ENCODE peak calls at places on chromosome 7, in nine cellular contexts. C, M, K, N, H, P, Z, Q and W are unnamed samples.

GRCh38 chr7:111292026-111292430 is 201.1 kb downstream of the LRRN3 start:
- DNase-seq in C (no peak), M (peak), K (no peak), N (no peak), H (no peak), P (no peak), Z (no peak), Q (no peak), W (no peak)

GRCh38 chr7:45225560-45226335 is 68.2 kb downstream of the RAMP3 start:
- DNase-seq in C (no peak), M (no peak), K (no peak), N (no peak), H (no peak), P (no peak), Z (peak), Q (no peak), W (no peak)

GRCh38 chr7:20647908-20648776 is 32.7 kb downstream of the ABCB5 start:
- DNase-seq in C (peak), M (peak), K (no peak), N (no peak), H (peak), P (no peak), Z (no peak), Q (no peak), W (no peak)

GRCh38 chr7:30315589-30315988 is 31.2 kb downstream of the ZNRF2 start:
- DNase-seq in C (no peak), M (no peak), K (no peak), N (no peak), H (no peak), P (no peak), Z (no peak), Q (no peak), W (no peak)

GRCh38 chr7:132656846-132657776 is 80.8 kb upstream of the PLXNA4 start:
- DNase-seq in C (peak), M (peak), K (no peak), N (no peak), H (no peak), P (no peak), Z (no peak), Q (no peak), W (no peak)

GRCh38 chr7:129831424-129832058 is 121.2 kb downstream of the UBE2H start:
- DNase-seq in C (no peak), M (peak), K (no peak), N (peak), H (peak), P (no peak), Z (no peak), Q (no peak), W (no peak)

GRCh38 chr7:129644634-129645230 is 33.2 kb downstream of the NRF1 start:
- DNase-seq in C (no peak), M (peak), K (no peak), N (no peak), H (peak), P (no peak), Z (no peak), Q (no peak), W (no peak)

GRCh38 chr7:128954830-128955797 is 17.4 kb downstream of the IRF5 start:
- DNase-seq in C (peak), M (peak), K (no peak), N (no peak), H (no peak), P (peak), Z (no peak), Q (no peak), W (no peak)

GRCh38 chr7:133582766-133583523 is 330.1 kb downstream of the EXOC4 start:
- DNase-seq in C (no peak), M (peak), K (no peak), N (no peak), H (no peak), P (peak), Z (no peak), Q (no peak), W (peak)

GRCh38 chr7:100893910-100894763 is 1.6 kb downstream of the ACHE start:
- DNase-seq in C (peak), M (no peak), K (no peak), N (no peak), H (no peak), P (no peak), Z (no peak), Q (no peak), W (no peak)